ENCODE peak calls at places on chromosomes 3 and 15, in nine cellular contexts. C, E, L, Q, W, P, Z, I and K are unnamed samples.

GRCh38 chr3:12854550-12854949 is 13.2 kb upstream of the RPL32 start:
- DNase-seq in P (no peak), L (no peak), Z (no peak), Q (no peak), E (no peak), W (no peak), C (no peak), I (no peak), K (no peak)

GRCh38 chr15:41490355-41490754 is 3.3 kb upstream of the ITPKA start:
- DNase-seq in W (peak), E (no peak), C (no peak), P (no peak), Q (no peak), I (peak), Z (peak), L (peak), K (no peak)

GRCh38 chr3:7309707-7310106 is 448.8 kb downstream of the GRM7 start:
- DNase-seq in Z (no peak), W (peak), Q (no peak), C (no peak), P (no peak), I (no peak), L (no peak), E (no peak), K (no peak)

GRCh38 chr3:145272684-145273083 is 888.3 kb downstream of the PLOD2 start:
- DNase-seq in Q (no peak), I (no peak), P (no peak), C (no peak), E (no peak), L (no peak), W (peak), Z (no peak), K (no peak)

GRCh38 chr15:92869977-92870644 is 30.0 kb upstream of the CHD2 start:
- DNase-seq in C (no peak), Z (no peak), I (no peak), P (no peak), E (no peak), W (no peak), L (no peak), Q (no peak), K (no peak)

GRCh38 chr3:42224658-42225421 is 41.1 kb downstream of the CCK start:
- DNase-seq in W (no peak), C (no peak), L (no peak), Z (no peak), E (no peak), Q (no peak), I (no peak), P (no peak), K (no peak)

GRCh38 chr15:95113041-95113440 is 881.7 kb downstream of the MCTP2 start:
- DNase-seq in C (no peak), Z (no peak), L (no peak), I (no peak), E (no peak), Q (no peak), P (no peak), W (no peak), K (no peak)

GRCh38 chr3:37907906-37908305 is 46.2 kb downstream of the CTDSPL start:
- DNase-seq in E (no peak), P (no peak), Q (no peak), W (no peak), Z (no peak), C (no peak), I (peak), L (no peak), K (no peak)

GRCh38 chr3:182121424-182121823 is 409.7 kb downstream of the SOX2 start:
- DNase-seq in Q (no peak), I (no peak), P (no peak), Z (no peak), W (no peak), E (no peak), C (no peak), L (no peak), K (no peak)

GRCh38 chr3:193782280-193782654 is 189.3 kb downstream of the OPA1 start:
- DNase-seq in Q (peak), C (no peak), E (peak), Z (no peak), W (peak), L (no peak), I (no peak), P (no peak), K (no peak)

GRCh38 chr3:15501126-15501525 is 20.4 kb downstream of the COLQ start:
- DNase-seq in W (no peak), I (no peak), Z (no peak), C (no peak), L (no peak), Q (no peak), P (no peak), E (no peak), K (no peak)

GRCh38 chr3:15753056-15753710 is 44.6 kb downstream of the ANKRD28 start:
- DNase-seq in Q (no peak), I (no peak), L (no peak), W (peak), Z (no peak), E (no peak), P (no peak), C (no peak), K (no peak)

GRCh38 chr15:59972241-59972640 is 31.9 kb upstream of the FOXB1 start:
- DNase-seq in E (no peak), P (no peak), L (no peak), I (no peak), Z (no peak), C (no peak), W (no peak), Q (no peak), K (no peak)

GRCh38 chr3:185866555-185866954 is 41.7 kb upstream of the IGF2BP2 start:
- DNase-seq in P (no peak), Q (no peak), E (no peak), W (no peak), L (no peak), I (no peak), C (no peak), Z (no peak), K (no peak)

GRCh38 chr3:23600178-23600577 is 205.6 kb upstream of the UBE2E1 start:
- DNase-seq in E (no peak), C (no peak), W (peak), L (peak), P (no peak), Z (no peak), Q (peak), I (no peak), K (no peak)

GRCh38 chr3:159803444-159803843 is 185.2 kb upstream of the IL12A start:
- DNase-seq in Z (no peak), W (no peak), L (no peak), E (no peak), I (no peak), C (no peak), P (no peak), Q (no peak), K (no peak)

GRCh38 chr15:95025924-95026728 is 794.8 kb downstream of the MCTP2 start:
- DNase-seq in Q (peak), L (peak), I (peak), E (no peak), W (peak), Z (no peak), C (peak), P (peak), K (peak)

GRCh38 chr3:23314981-23315805 is 112.1 kb downstream of the UBE2E2 start:
- DNase-seq in Q (no peak), Z (no peak), L (no peak), W (peak), P (no peak), I (no peak), E (no peak), C (no peak), K (no peak)

GRCh38 chr3:171056528-171056927 is 30.0 kb upstream of the SLC2A2 start:
- DNase-seq in W (peak), I (no peak), P (no peak), C (no peak), L (peak), E (no peak), Z (no peak), Q (no peak), K (no peak)

GRCh38 chr15:77329202-77329601 is 90.7 kb downstream of the PEAK1 start:
- DNase-seq in E (no peak), Q (no peak), L (no peak), I (no peak), P (no peak), W (no peak), Z (no peak), C (no peak), K (no peak)

GRCh38 chr3:157376596-157377300 is 59.9 kb upstream of the PTX3 start:
- DNase-seq in I (no peak), Q (no peak), L (no peak), E (no peak), P (no peak), Z (no peak), C (no peak), W (no peak), K (no peak)

GRCh38 chr3:68878322-68878721 is 54.0 kb downstream of the TAFA4 start:
- DNase-seq in L (no peak), Q (peak), W (peak), P (peak), Z (no peak), I (no peak), E (no peak), C (no peak), K (no peak)

GRCh38 chr3:9947025-9947995 is 4.9 kb downstream of the PRRT3 start:
- DNase-seq in L (no peak), Q (peak), C (peak), E (peak), I (no peak), Z (no peak), W (peak), P (peak), K (peak)
- TF ChIP-seq CTCF in L (peak), Q (peak), C (no peak), E (peak), I (no peak), Z (peak), W (peak), P (peak), K (peak)

GRCh38 chr3:32481791-32482631 is 20.6 kb downstream of the CMTM6 start:
- DNase-seq in P (no peak), Q (no peak), Z (no peak), W (no peak), C (no peak), L (no peak), I (no peak), E (no peak), K (no peak)
- TF ChIP-seq CTCF in P (no peak), Q (no peak), Z (no peak), W (no peak), C (no peak), L (no peak), I (no peak), E (no peak), K (no peak)

DNA sequence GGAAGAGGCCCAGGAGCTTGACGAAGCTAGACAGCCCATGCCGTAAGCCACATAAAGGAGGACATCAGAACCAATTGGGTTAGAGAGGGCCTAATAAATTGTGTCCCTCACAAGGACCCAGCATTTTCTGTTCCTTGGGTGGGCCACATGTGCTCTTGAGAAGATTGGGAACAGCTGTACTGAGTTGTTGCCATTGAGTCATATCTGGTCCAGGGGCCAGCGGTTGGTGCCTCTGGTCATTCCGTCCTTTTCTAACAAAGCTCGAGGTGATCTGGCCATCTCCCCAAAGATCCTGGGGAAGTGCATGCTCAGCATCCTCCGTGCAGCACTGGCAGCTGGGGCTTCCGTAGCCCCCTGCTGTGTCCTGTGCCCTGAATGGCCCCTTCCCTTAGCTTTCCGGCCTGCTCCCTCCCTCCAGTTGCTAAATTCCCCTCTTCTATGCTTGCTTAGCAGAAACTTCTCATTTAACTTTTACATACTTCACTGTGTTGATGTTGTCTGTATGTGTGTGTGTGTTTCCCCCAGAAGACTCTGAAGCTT is 73.0 kb downstream of the EEFSEC start:
- DNase-seq in L (no peak), C (no peak), E (no peak), I (no peak), W (no peak), P (no peak), Z (no peak), Q (no peak), K (no peak)
- TF ChIP-seq CTCF in L (no peak), C (no peak), E (no peak), I (no peak), W (no peak), P (no peak), Z (no peak), Q (no peak), K (no peak)

GRCh38 chr15:91857224-91857585 is 3.7 kb downstream of the SLCO3A1 start:
- DNase-seq in Z (no peak), W (no peak), C (no peak), L (no peak), I (no peak), Q (no peak), P (no peak), E (no peak), K (no peak)

GRCh38 chr15:91855241-91855640 is 1.7 kb downstream of the SLCO3A1 start:
- DNase-seq in C (no peak), Q (no peak), L (no peak), E (no peak), W (no peak), I (no peak), P (no peak), Z (no peak), K (no peak)

GRCh38 chr15:91857772-91858171 is 4.3 kb downstream of the SLCO3A1 start:
- DNase-seq in W (no peak), Q (no peak), Z (no peak), I (peak), C (no peak), E (no peak), P (no peak), L (no peak), K (no peak)

GRCh38 chr15:91853968-91854943 is 748 bp downstream of the SLCO3A1 start:
- DNase-seq in P (peak), E (peak), L (no peak), Q (peak), Z (no peak), C (peak), I (no peak), W (peak), K (peak)

GRCh38 chr15:91855684-91856553 is 2.4 kb downstream of the SLCO3A1 start:
- DNase-seq in E (peak), Q (peak), Z (no peak), I (no peak), P (peak), W (no peak), C (peak), L (no peak), K (peak)
- TF ChIP-seq CTCF in E (peak), Q (peak), Z (peak), I (no peak), P (peak), W (no peak), C (peak), L (peak), K (no peak)